ENCODE peak calls at places on chromosomes 4 and X, in eight cellular contexts. N, U, G, C, T, B, A and O are unnamed samples.

GRCh38 chrX:12319955-12320354 is 181.7 kb downstream of the FRMPD4 start:
- DNase-seq in N (no peak), U (no peak), G (no peak), C (no peak), T (no peak), B (no peak), A (no peak), O (no peak)

GRCh38 chrX:28709421-28709820 is 122.2 kb downstream of the IL1RAPL1 start:
- DNase-seq in N (no peak), U (no peak), G (no peak), C (no peak), T (no peak), B (no peak), A (no peak), O (no peak)

GRCh38 chr4:168978001-168978700 is 31.9 kb downstream of the CBR4 start:
- DNase-seq in N (no peak), U (no peak), G (no peak), C (peak), T (no peak), B (no peak), A (peak), O (no peak)

GRCh38 chr4:5503295-5503694 is 205.1 kb downstream of the EVC2 start:
- DNase-seq in N (no peak), U (no peak), G (no peak), C (no peak), T (no peak), B (no peak), A (no peak), O (no peak)

GRCh38 chrX:38060331-38060878 is 54.1 kb downstream of the SYTL5 start:
- DNase-seq in N (no peak), U (no peak), G (no peak), C (no peak), T (no peak), B (no peak), A (peak), O (no peak)

GRCh38 chr4:60948008-60948407 is 252.1 kb upstream of the ADGRL3 start:
- DNase-seq in N (no peak), U (no peak), G (no peak), C (no peak), T (no peak), B (no peak), A (peak), O (no peak)

GRCh38 chr4:121428721-121429120 is 47.9 kb upstream of the QRFPR start:
- DNase-seq in N (no peak), U (no peak), G (no peak), C (peak), T (no peak), B (no peak), A (peak), O (no peak)

GRCh38 chr4:76108467-76109181 is 34.1 kb downstream of the ART3 start:
- DNase-seq in N (no peak), U (peak), G (no peak), C (no peak), T (no peak), B (no peak), A (peak), O (no peak)

GRCh38 chrX:66255359-66255967 is 91.4 kb downstream of the HEPH start:
- DNase-seq in N (no peak), U (no peak), G (no peak), C (no peak), T (no peak), B (no peak), A (no peak), O (no peak)
- H3K4me3 ChIP-seq in N (no peak), U (no peak), G (no peak), C (no peak), T (no peak), B (no peak), A (no peak), O (no peak)

GRCh38 chr4:100299019-100299418 is 108.8 kb upstream of the DDIT4L start:
- DNase-seq in N (no peak), U (peak), G (no peak), C (peak), T (no peak), B (no peak), A (peak), O (no peak)
- H3K4me3 ChIP-seq in N (no peak), U (no peak), G (no peak), C (no peak), T (no peak), B (no peak), A (no peak), O (no peak)

GRCh38 chrX:138946941-138947340 is 235.4 kb upstream of the FGF13 start:
- DNase-seq in N (no peak), U (no peak), G (no peak), C (peak), T (no peak), B (no peak), A (no peak), O (no peak)

DNA sequence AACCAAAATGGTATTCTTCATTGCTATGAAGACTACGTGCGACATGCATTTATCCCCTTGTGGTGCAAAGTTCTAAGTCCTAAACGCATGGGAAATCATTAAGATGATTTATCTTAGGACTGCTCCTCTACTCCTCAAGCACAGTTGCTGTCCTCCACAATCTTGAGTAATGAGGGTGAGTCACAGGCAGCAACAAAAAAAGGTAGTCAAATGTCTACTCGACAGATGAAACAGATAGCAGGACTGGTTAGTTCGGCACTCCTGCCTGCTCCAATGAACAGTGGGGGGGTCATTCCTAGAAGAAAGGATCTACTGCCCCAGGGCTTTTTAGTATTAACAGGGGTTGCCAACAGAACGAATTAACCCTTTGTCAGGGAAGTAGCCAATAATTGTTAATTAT is 233.7 kb upstream of the FGF13 start:
- DNase-seq in N (no peak), U (no peak), G (no peak), C (peak), T (no peak), B (no peak), A (no peak), O (no peak)
- H3K4me3 ChIP-seq in N (no peak), U (no peak), G (no peak), C (no peak), T (no peak), B (no peak), A (no peak), O (no peak)

DNA sequence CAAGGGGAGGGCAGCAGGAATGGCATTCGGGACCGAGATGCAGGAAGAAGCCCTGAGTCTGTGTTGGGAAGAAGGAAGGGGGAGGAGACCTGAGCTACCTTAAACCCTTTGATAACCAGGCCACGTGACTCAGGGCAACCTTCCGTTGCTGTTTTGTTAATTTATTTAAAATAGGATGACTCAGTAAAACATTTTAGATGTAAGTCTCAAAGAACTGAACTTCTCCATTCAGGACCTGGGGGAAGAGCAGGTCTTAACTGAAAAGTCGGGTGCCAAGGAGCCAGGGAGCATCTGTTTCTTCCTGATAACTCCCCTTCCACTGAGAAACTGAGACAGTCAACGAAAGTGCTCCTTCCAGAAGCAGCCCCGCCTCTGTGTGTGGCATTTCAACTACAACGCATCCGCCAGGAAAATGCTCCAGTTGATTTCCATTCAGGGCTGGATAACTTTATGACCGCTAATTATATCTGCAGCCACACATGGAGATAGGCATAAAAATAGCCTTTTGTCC is 88.0 kb downstream of the IRF2 start:
- DNase-seq in N (no peak), U (no peak), G (no peak), C (no peak), T (no peak), B (no peak), A (no peak), O (no peak)
- H3K4me3 ChIP-seq in N (no peak), U (no peak), G (no peak), C (no peak), T (no peak), B (no peak), A (no peak), O (no peak)

GRCh38 chrX:118824173-118824782 is 654 bp downstream of the ZCCHC12 start:
- DNase-seq in N (no peak), U (no peak), G (no peak), C (no peak), T (no peak), B (no peak), A (peak), O (no peak)
- H3K4me3 ChIP-seq in N (peak), U (peak), G (no peak), C (peak), T (peak), B (peak), A (peak), O (peak)

GRCh38 chrX:17374619-17375360 is at the start of gene NHS:
- DNase-seq in N (peak), U (peak), G (peak), C (peak), T (peak), B (peak), A (peak), O (no peak)
- H3K4me3 ChIP-seq in N (peak), U (peak), G (peak), C (peak), T (peak), B (peak), A (peak), O (peak)